ENCODE peak calls at places on chromosomes 13 and 19, in seven cellular contexts. One of them, this sample, is unnamed.

GRCh38 chr13:41696163-41697003 is 239.0 kb downstream of the RGCC start:
- DNase-seq in IMR-90: peak; percentile 92
- DNase-seq in CD8-positive, alpha-beta memory T cell: no peak
- DNase-seq in AG04450: peak; percentile 33
- DNase-seq in heart left ventricle: no peak
- DNase-seq in heart right ventricle: no peak
- DNase-seq in GM06990: no peak
- DNase-seq in this sample: peak; percentile 54

GRCh38 chr13:25300861-25301346 is 521 bp upstream of the NUP58 start:
- DNase-seq in IMR-90: no peak
- DNase-seq in CD8-positive, alpha-beta memory T cell: peak; percentile 5
- DNase-seq in AG04450: no peak
- DNase-seq in heart left ventricle: peak; percentile 63
- DNase-seq in heart right ventricle: peak; percentile 46
- DNase-seq in GM06990: peak; percentile 51
- DNase-seq in this sample: peak; percentile 34

GRCh38 chr13:106565127-106565775 is 2.7 kb downstream of the ARGLU1 start:
- DNase-seq in IMR-90: no peak
- DNase-seq in CD8-positive, alpha-beta memory T cell: no peak
- DNase-seq in AG04450: no peak
- DNase-seq in heart left ventricle: no peak
- DNase-seq in heart right ventricle: no peak
- DNase-seq in GM06990: no peak
- DNase-seq in this sample: no peak

GRCh38 chr19:16657384-16657783 is 2.6 kb downstream of the SMIM7 start:
- DNase-seq in IMR-90: no peak
- DNase-seq in CD8-positive, alpha-beta memory T cell: no peak
- DNase-seq in AG04450: no peak
- DNase-seq in heart left ventricle: no peak
- DNase-seq in heart right ventricle: no peak
- DNase-seq in GM06990: no peak
- DNase-seq in this sample: no peak

GRCh38 chr19:31312004-31312403 is 37.2 kb downstream of the TSHZ3 start:
- DNase-seq in IMR-90: peak; percentile 87
- DNase-seq in CD8-positive, alpha-beta memory T cell: no peak
- DNase-seq in AG04450: peak; percentile 18
- DNase-seq in heart left ventricle: no peak
- DNase-seq in heart right ventricle: no peak
- DNase-seq in GM06990: no peak
- DNase-seq in this sample: peak; percentile 94

GRCh38 chr13:48412100-48412556 is 785 bp downstream of the LPAR6 start:
- DNase-seq in IMR-90: peak; percentile 31
- DNase-seq in CD8-positive, alpha-beta memory T cell: no peak
- DNase-seq in AG04450: no peak
- DNase-seq in heart left ventricle: no peak
- DNase-seq in heart right ventricle: no peak
- DNase-seq in GM06990: no peak
- DNase-seq in this sample: peak; percentile 44

GRCh38 chr19:8143041-8143440 is 6.4 kb downstream of the FBN3 start:
- DNase-seq in IMR-90: no peak
- DNase-seq in CD8-positive, alpha-beta memory T cell: no peak
- DNase-seq in AG04450: no peak
- DNase-seq in heart left ventricle: no peak
- DNase-seq in heart right ventricle: no peak
- DNase-seq in GM06990: no peak
- DNase-seq in this sample: no peak

GRCh38 chr13:80399340-80400163 is 58.6 kb upstream of the SPRY2 start:
- DNase-seq in IMR-90: no peak
- DNase-seq in CD8-positive, alpha-beta memory T cell: no peak
- DNase-seq in AG04450: no peak
- DNase-seq in heart left ventricle: no peak
- DNase-seq in heart right ventricle: no peak
- DNase-seq in GM06990: no peak
- DNase-seq in this sample: peak; percentile 8

GRCh38 chr13:46778879-46779278 is 18.1 kb downstream of the ESD start:
- DNase-seq in IMR-90: peak; percentile 68
- DNase-seq in CD8-positive, alpha-beta memory T cell: no peak
- DNase-seq in AG04450: no peak
- DNase-seq in heart left ventricle: no peak
- DNase-seq in heart right ventricle: no peak
- DNase-seq in GM06990: no peak
- DNase-seq in this sample: peak; percentile 41

GRCh38 chr13:44257806-44258205 is 115.8 kb upstream of the SERP2 start:
- DNase-seq in IMR-90: no peak
- DNase-seq in CD8-positive, alpha-beta memory T cell: no peak
- DNase-seq in AG04450: no peak
- DNase-seq in heart left ventricle: no peak
- DNase-seq in heart right ventricle: no peak
- DNase-seq in GM06990: no peak
- DNase-seq in this sample: peak; percentile 41

GRCh38 chr13:107367258-107367657 is 799.3 kb upstream of the ARGLU1 start:
- DNase-seq in IMR-90: peak; percentile 58
- DNase-seq in CD8-positive, alpha-beta memory T cell: no peak
- DNase-seq in AG04450: no peak
- DNase-seq in heart left ventricle: no peak
- DNase-seq in heart right ventricle: no peak
- DNase-seq in GM06990: no peak
- DNase-seq in this sample: peak; percentile 35

GRCh38 chr19:3145909-3146676 is 10.3 kb downstream of the GNA15 start:
- DNase-seq in IMR-90: no peak
- DNase-seq in CD8-positive, alpha-beta memory T cell: no peak
- DNase-seq in AG04450: no peak
- DNase-seq in heart left ventricle: no peak
- DNase-seq in heart right ventricle: no peak
- DNase-seq in GM06990: no peak
- DNase-seq in this sample: no peak

GRCh38 chr13:45086484-45086883 is 33.8 kb upstream of the GTF2F2 start:
- DNase-seq in IMR-90: peak; percentile 55
- DNase-seq in CD8-positive, alpha-beta memory T cell: no peak
- DNase-seq in AG04450: no peak
- DNase-seq in heart left ventricle: no peak
- DNase-seq in heart right ventricle: no peak
- DNase-seq in GM06990: no peak
- DNase-seq in this sample: peak; percentile 90

GRCh38 chr19:48844472-48844871 is 8.2 kb upstream of the HSD17B14 start:
- DNase-seq in IMR-90: peak; percentile 68
- DNase-seq in CD8-positive, alpha-beta memory T cell: no peak
- DNase-seq in AG04450: peak; percentile 16
- DNase-seq in heart left ventricle: no peak
- DNase-seq in heart right ventricle: no peak
- DNase-seq in GM06990: no peak
- DNase-seq in this sample: peak; percentile 77

GRCh38 chr19:35232912-35233311 is 4.4 kb upstream of the FAM187B start:
- DNase-seq in IMR-90: no peak
- DNase-seq in CD8-positive, alpha-beta memory T cell: no peak
- DNase-seq in AG04450: no peak
- DNase-seq in heart left ventricle: no peak
- DNase-seq in heart right ventricle: no peak
- DNase-seq in GM06990: no peak
- DNase-seq in this sample: no peak

GRCh38 chr19:43699506-43700367 is 16.1 kb upstream of the IRGC start:
- DNase-seq in IMR-90: peak; percentile 28
- DNase-seq in CD8-positive, alpha-beta memory T cell: no peak
- DNase-seq in AG04450: no peak
- DNase-seq in heart left ventricle: peak; percentile 61
- DNase-seq in heart right ventricle: peak; percentile 34
- DNase-seq in GM06990: no peak
- DNase-seq in this sample: peak; percentile 40

DNA sequence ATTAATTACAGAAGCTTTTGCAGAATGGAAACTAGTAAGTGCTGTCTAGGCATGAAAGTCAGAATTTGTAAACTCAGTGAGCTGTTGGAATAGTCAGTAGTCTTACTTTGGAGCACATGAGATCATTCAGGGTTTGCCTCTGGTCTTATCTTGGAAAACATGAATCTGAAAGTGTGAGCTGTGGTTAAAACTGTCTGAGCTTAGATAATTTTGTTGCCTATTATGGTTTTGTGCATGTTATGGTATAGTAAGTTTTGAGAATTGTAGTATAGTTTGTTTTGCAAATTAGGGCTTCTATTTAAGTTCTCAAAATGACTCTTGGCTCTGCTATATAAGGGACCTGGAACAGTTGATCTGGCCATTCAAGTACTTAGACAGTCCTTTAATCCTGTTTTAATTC is 53.7 kb upstream of the TRPC4 start:
- DNase-seq in IMR-90: no peak
- DNase-seq in CD8-positive, alpha-beta memory T cell: no peak
- DNase-seq in AG04450: no peak
- DNase-seq in heart left ventricle: no peak
- DNase-seq in heart right ventricle: no peak
- DNase-seq in GM06990: no peak
- DNase-seq in this sample: no peak
- H3K4me3 ChIP-seq in IMR-90: no peak overlapping the region
- H3K4me3 ChIP-seq in CD8-positive, alpha-beta memory T cell: no peak overlapping the region
- H3K4me3 ChIP-seq in AG04450: no peak overlapping the region
- H3K4me3 ChIP-seq in heart left ventricle: no peak overlapping the region
- H3K4me3 ChIP-seq in heart right ventricle: no peak overlapping the region
- H3K4me3 ChIP-seq in GM06990: no peak overlapping the region
- H3K4me3 ChIP-seq in this sample: no peak overlapping the region

GRCh38 chr13:114077121-114077937 is 55.1 kb downstream of the RASA3 start:
- DNase-seq in IMR-90: no peak
- DNase-seq in CD8-positive, alpha-beta memory T cell: no peak
- DNase-seq in AG04450: no peak
- DNase-seq in heart left ventricle: peak; percentile 45
- DNase-seq in heart right ventricle: no peak
- DNase-seq in GM06990: no peak
- DNase-seq in this sample: no peak

GRCh38 chr13:114073881-114074551 is 58.4 kb downstream of the RASA3 start:
- DNase-seq in IMR-90: no peak
- DNase-seq in CD8-positive, alpha-beta memory T cell: no peak
- DNase-seq in AG04450: no peak
- DNase-seq in heart left ventricle: peak; percentile 31
- DNase-seq in heart right ventricle: no peak
- DNase-seq in GM06990: no peak
- DNase-seq in this sample: no peak

GRCh38 chr13:114074671-114075315 is 57.6 kb downstream of the RASA3 start:
- DNase-seq in IMR-90: no peak
- DNase-seq in CD8-positive, alpha-beta memory T cell: no peak
- DNase-seq in AG04450: no peak
- DNase-seq in heart left ventricle: peak; percentile 42
- DNase-seq in heart right ventricle: no peak
- DNase-seq in GM06990: no peak
- DNase-seq in this sample: no peak

GRCh38 chr13:114077938-114078335 is 54.5 kb downstream of the RASA3 start:
- DNase-seq in IMR-90: peak; percentile 40
- DNase-seq in CD8-positive, alpha-beta memory T cell: no peak
- DNase-seq in AG04450: no peak
- DNase-seq in heart left ventricle: peak; percentile 62
- DNase-seq in heart right ventricle: no peak
- DNase-seq in GM06990: no peak
- DNase-seq in this sample: peak; percentile 66

DNA sequence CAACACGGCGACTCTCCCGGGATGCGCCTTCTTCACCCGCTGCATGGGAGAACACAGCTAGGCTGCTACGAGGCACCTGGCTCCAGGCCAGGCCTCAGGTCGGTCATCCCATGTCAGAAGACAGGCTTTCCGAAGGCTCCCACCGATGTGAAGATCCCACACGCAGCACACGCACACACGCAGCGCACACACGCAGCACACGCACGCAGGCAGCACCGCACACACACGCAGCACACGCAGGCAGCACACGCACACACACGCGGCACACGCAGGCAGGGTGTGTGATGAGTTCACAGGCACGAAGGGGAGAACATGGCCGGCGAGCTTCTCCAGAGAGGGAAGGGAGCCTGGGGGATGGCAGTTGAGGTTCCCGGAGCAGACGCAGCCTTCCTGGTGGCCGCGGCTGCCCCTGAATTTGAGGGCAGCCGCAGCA is 56.1 kb downstream of the RASA3 start:
- DNase-seq in IMR-90: no peak
- DNase-seq in CD8-positive, alpha-beta memory T cell: no peak
- DNase-seq in AG04450: no peak
- DNase-seq in heart left ventricle: peak; percentile 36
- DNase-seq in heart right ventricle: no peak
- DNase-seq in GM06990: no peak
- DNase-seq in this sample: no peak
- H3K4me3 ChIP-seq in IMR-90: no peak overlapping the region
- H3K4me3 ChIP-seq in CD8-positive, alpha-beta memory T cell: no peak overlapping the region
- H3K4me3 ChIP-seq in AG04450: no peak overlapping the region
- H3K4me3 ChIP-seq in heart left ventricle: no peak overlapping the region
- H3K4me3 ChIP-seq in heart right ventricle: no peak overlapping the region
- H3K4me3 ChIP-seq in GM06990: no peak overlapping the region
- H3K4me3 ChIP-seq in this sample: no peak overlapping the region

DNA sequence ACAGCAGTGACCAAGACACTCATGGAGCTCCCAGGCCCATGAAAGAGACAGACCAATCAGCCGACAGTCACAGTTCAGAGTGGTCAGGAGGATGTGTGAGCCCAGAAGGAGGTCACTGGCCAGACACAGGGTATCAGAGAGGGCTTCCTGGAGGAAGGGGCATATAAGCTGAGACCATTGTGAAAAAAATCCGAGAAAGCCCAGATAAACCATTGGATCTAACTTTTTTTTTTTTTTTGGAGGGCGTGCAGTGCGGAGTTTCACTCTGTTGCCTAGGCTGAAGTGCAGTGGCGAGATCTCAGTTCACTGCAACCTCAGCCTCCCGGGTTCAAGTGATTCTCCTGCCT is 4.2 kb downstream of the ITPKC start:
- DNase-seq in IMR-90: no peak
- DNase-seq in CD8-positive, alpha-beta memory T cell: no peak
- DNase-seq in AG04450: no peak
- DNase-seq in heart left ventricle: peak; percentile 33
- DNase-seq in heart right ventricle: no peak
- DNase-seq in GM06990: no peak
- DNase-seq in this sample: peak; percentile 13
- H3K4me3 ChIP-seq in IMR-90: no peak overlapping the region
- H3K4me3 ChIP-seq in CD8-positive, alpha-beta memory T cell: no peak overlapping the region
- H3K4me3 ChIP-seq in AG04450: no peak overlapping the region
- H3K4me3 ChIP-seq in heart left ventricle: no peak overlapping the region
- H3K4me3 ChIP-seq in heart right ventricle: no peak overlapping the region
- H3K4me3 ChIP-seq in GM06990: no peak overlapping the region
- H3K4me3 ChIP-seq in this sample: peak overlapping the region; percentile 91

DNA sequence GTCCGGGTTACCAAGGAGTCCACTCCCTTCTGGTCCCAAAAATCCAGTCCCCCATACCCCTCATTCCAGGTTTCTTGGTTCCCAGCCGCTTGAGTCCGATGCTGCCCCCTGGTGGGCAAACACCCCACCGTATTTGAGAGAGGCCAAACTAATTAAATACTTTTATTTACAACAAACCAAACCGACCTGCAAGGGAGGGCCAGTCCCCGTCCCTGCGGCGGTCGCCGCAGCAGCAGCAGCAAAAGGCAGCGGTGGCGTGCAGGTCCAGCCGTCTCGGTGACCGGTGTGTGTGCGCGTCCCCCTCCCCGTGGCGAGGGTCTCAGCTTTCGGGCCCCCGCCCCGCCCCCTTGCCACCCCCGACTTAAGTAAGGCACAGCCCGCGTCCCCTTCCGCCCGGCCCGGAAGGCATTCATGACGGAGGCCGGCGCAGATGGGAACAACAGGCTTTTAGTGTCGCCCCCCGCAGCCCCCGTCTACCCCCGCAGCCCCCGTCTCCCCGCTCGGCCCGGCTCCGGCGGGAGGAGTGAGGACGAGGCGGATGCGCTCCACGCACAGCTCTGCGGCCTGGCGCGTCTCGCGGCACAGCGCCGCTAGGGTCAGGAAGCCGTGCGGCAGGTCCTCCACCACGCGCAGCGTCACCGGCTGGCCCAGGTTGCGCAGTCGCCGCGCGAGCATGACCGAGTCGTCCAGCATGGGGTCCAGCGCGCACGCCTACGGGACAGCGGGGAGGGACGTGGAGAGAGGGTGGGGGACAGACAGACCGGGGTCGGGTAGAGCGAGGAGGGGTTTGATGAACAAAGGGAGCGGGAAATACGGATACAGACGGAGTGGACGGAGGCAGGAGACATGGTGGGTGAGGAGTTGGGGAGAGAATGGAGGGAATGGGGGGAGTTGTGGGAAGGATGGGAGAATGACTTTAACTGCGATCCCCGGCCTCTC is 11.5 kb upstream of the CNFN start:
- DNase-seq in IMR-90: peak; percentile 73
- DNase-seq in CD8-positive, alpha-beta memory T cell: peak; percentile 74
- DNase-seq in AG04450: peak; percentile 51
- DNase-seq in heart left ventricle: peak; percentile 87
- DNase-seq in heart right ventricle: peak; percentile 85
- DNase-seq in GM06990: peak; percentile 69
- DNase-seq in this sample: peak; percentile 77
- H3K4me3 ChIP-seq in IMR-90: peak overlapping the region; percentile 65
- H3K4me3 ChIP-seq in CD8-positive, alpha-beta memory T cell: peak overlapping the region; percentile 59
- H3K4me3 ChIP-seq in AG04450: peak overlapping the region; percentile 66
- H3K4me3 ChIP-seq in heart left ventricle: peak overlapping the region; percentile 49
- H3K4me3 ChIP-seq in heart right ventricle: peak overlapping the region; percentile 44
- H3K4me3 ChIP-seq in GM06990: peak overlapping the region; percentile 51
- H3K4me3 ChIP-seq in this sample: peak overlapping the region; percentile 42

This sample was measured in fibroblast of mammary gland.